ENCODE peak calls at places on chromosomes 6 and 20, in five cellular contexts. One of them, this sample, is unnamed.

GRCh38 chr20:18504479-18505060 is 3.2 kb upstream of the SEC23B start:
- DNase-seq in heart right ventricle: peak; percentile 45
- DNase-seq in stomach: no peak
- DNase-seq in WTC11: peak; percentile 12
- DNase-seq in nephron progenitor cell: no peak
- DNase-seq in this sample: no peak

GRCh38 chr6:26043389-26044139 is 43.7 kb upstream of the HFE start:
- DNase-seq in heart right ventricle: peak; percentile 29
- DNase-seq in stomach: peak; percentile 76
- DNase-seq in WTC11: peak; percentile 36
- DNase-seq in nephron progenitor cell: no peak
- DNase-seq in this sample: no peak

GRCh38 chr6:166969390-166970002 is 13.1 kb upstream of the RNASET2 start:
- DNase-seq in heart right ventricle: no peak
- DNase-seq in stomach: no peak
- DNase-seq in WTC11: no peak
- DNase-seq in nephron progenitor cell: no peak
- DNase-seq in this sample: no peak

GRCh38 chr20:40617594-40617993 is 71.4 kb downstream of the MAFB start:
- DNase-seq in heart right ventricle: no peak
- DNase-seq in stomach: no peak
- DNase-seq in WTC11: no peak
- DNase-seq in nephron progenitor cell: no peak
- DNase-seq in this sample: peak; percentile 30

GRCh38 chr6:151738267-151738666 is 69.2 kb upstream of the ESR1 start:
- DNase-seq in heart right ventricle: no peak
- DNase-seq in stomach: no peak
- DNase-seq in WTC11: no peak
- DNase-seq in nephron progenitor cell: no peak
- DNase-seq in this sample: no peak

GRCh38 chr20:40678286-40678835 is 10.7 kb downstream of the MAFB start:
- DNase-seq in heart right ventricle: no peak
- DNase-seq in stomach: no peak
- DNase-seq in WTC11: no peak
- DNase-seq in nephron progenitor cell: no peak
- DNase-seq in this sample: no peak

GRCh38 chr20:34539756-34540155 is 18.8 kb upstream of the MAP1LC3A start:
- DNase-seq in heart right ventricle: no peak
- DNase-seq in stomach: no peak
- DNase-seq in WTC11: no peak
- DNase-seq in nephron progenitor cell: no peak
- DNase-seq in this sample: no peak

GRCh38 chr6:72418495-72418894 is 203.4 kb upstream of the KCNQ5 start:
- DNase-seq in heart right ventricle: no peak
- DNase-seq in stomach: no peak
- DNase-seq in WTC11: no peak
- DNase-seq in nephron progenitor cell: no peak
- DNase-seq in this sample: no peak

GRCh38 chr6:169530762-169531143 is 171.1 kb downstream of the WDR27 start:
- DNase-seq in heart right ventricle: no peak
- DNase-seq in stomach: no peak
- DNase-seq in WTC11: no peak
- DNase-seq in nephron progenitor cell: no peak
- DNase-seq in this sample: no peak

GRCh38 chr20:63290136-63290676 is 2.8 kb upstream of the COL20A1 start:
- DNase-seq in heart right ventricle: no peak
- DNase-seq in stomach: no peak
- DNase-seq in WTC11: no peak
- DNase-seq in nephron progenitor cell: no peak
- DNase-seq in this sample: no peak
- TF ChIP-seq CTCF in heart right ventricle: no peak
- TF ChIP-seq CTCF in stomach: no peak
- TF ChIP-seq CTCF in WTC11: no peak
- TF ChIP-seq CTCF in nephron progenitor cell: no peak
- TF ChIP-seq CTCF in this sample: no peak

GRCh38 chr20:31934968-31935764 is 16.7 kb downstream of the PDRG1 start:
- DNase-seq in heart right ventricle: no peak
- DNase-seq in stomach: no peak
- DNase-seq in WTC11: peak; percentile 49
- DNase-seq in nephron progenitor cell: no peak
- DNase-seq in this sample: no peak
- TF ChIP-seq CTCF in heart right ventricle: no peak
- TF ChIP-seq CTCF in stomach: no peak
- TF ChIP-seq CTCF in WTC11: no peak
- TF ChIP-seq CTCF in nephron progenitor cell: peak; percentile 26
- TF ChIP-seq CTCF in this sample: no peak

GRCh38 chr20:54199721-54200176 is 8.1 kb upstream of the PFDN4 start:
- DNase-seq in heart right ventricle: peak; percentile 70
- DNase-seq in stomach: peak; percentile 81
- DNase-seq in WTC11: peak; percentile 83
- DNase-seq in nephron progenitor cell: peak; percentile 82
- DNase-seq in this sample: no peak

GRCh38 chr20:54200487-54201267 is 7.2 kb upstream of the PFDN4 start:
- DNase-seq in heart right ventricle: no peak
- DNase-seq in stomach: no peak
- DNase-seq in WTC11: no peak
- DNase-seq in nephron progenitor cell: no peak
- DNase-seq in this sample: no peak

GRCh38 chr20:54199283-54199682 is 8.6 kb upstream of the PFDN4 start:
- DNase-seq in heart right ventricle: no peak
- DNase-seq in stomach: no peak
- DNase-seq in WTC11: no peak
- DNase-seq in nephron progenitor cell: no peak
- DNase-seq in this sample: no peak

GRCh38 chr20:54195483-54196472 is 12.1 kb upstream of the PFDN4 start:
- DNase-seq in heart right ventricle: no peak
- DNase-seq in stomach: no peak
- DNase-seq in WTC11: no peak
- DNase-seq in nephron progenitor cell: no peak
- DNase-seq in this sample: no peak

GRCh38 chr20:54197621-54198604 is 10.0 kb upstream of the PFDN4 start:
- DNase-seq in heart right ventricle: no peak
- DNase-seq in stomach: no peak
- DNase-seq in WTC11: no peak
- DNase-seq in nephron progenitor cell: no peak
- DNase-seq in this sample: no peak
- TF ChIP-seq CTCF in heart right ventricle: peak; percentile 13
- TF ChIP-seq CTCF in stomach: no peak
- TF ChIP-seq CTCF in WTC11: no peak
- TF ChIP-seq CTCF in nephron progenitor cell: no peak
- TF ChIP-seq CTCF in this sample: no peak

GRCh38 chr6:23446394-23447001 is 679.5 kb upstream of the NRSN1 start:
- DNase-seq in heart right ventricle: no peak
- DNase-seq in stomach: no peak
- DNase-seq in WTC11: no peak
- DNase-seq in nephron progenitor cell: peak; percentile 3
- DNase-seq in this sample: no peak
- TF ChIP-seq CTCF in heart right ventricle: peak; percentile 50
- TF ChIP-seq CTCF in stomach: no peak
- TF ChIP-seq CTCF in WTC11: no peak
- TF ChIP-seq CTCF in nephron progenitor cell: peak; percentile 49
- TF ChIP-seq CTCF in this sample: peak; percentile 79

GRCh38 chr6:13873288-13874190 is 51.2 kb upstream of the RNF182 start:
- DNase-seq in heart right ventricle: peak; percentile 64
- DNase-seq in stomach: peak; percentile 70
- DNase-seq in WTC11: peak; percentile 93
- DNase-seq in nephron progenitor cell: peak; percentile 85
- DNase-seq in this sample: peak; percentile 85
- TF ChIP-seq CTCF in heart right ventricle: peak; percentile 75
- TF ChIP-seq CTCF in stomach: peak; percentile 44
- TF ChIP-seq CTCF in WTC11: peak; percentile 38
- TF ChIP-seq CTCF in nephron progenitor cell: peak; percentile 64
- TF ChIP-seq CTCF in this sample: peak; percentile 74

DNA sequence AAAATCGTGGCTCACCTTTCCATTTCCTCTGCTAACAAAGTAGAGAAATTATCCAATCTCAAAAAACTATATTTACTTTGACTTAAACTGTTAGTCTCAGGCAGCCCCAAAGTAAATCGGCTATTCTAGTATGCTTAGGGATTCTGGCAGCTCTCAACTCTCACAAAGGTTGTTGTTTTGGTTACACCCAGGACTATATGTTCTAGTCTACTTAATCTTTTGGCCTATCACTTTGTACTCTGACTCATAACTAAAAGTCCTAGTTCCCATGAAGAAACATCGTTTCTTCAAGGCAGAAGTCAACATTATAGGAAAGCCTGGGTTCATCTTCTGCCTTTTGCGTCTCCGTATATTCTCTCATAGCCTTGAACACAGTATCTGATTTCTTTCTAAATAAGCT is 42.3 kb downstream of the MYLK4 start:
- DNase-seq in heart right ventricle: no peak
- DNase-seq in stomach: no peak
- DNase-seq in WTC11: no peak
- DNase-seq in nephron progenitor cell: no peak
- DNase-seq in this sample: no peak
- TF ChIP-seq CTCF in heart right ventricle: no peak
- TF ChIP-seq CTCF in stomach: no peak
- TF ChIP-seq CTCF in WTC11: no peak
- TF ChIP-seq CTCF in nephron progenitor cell: no peak
- TF ChIP-seq CTCF in this sample: no peak

GRCh38 chr6:89242574-89243330 is 25.6 kb upstream of the GABRR1 start:
- DNase-seq in heart right ventricle: no peak
- DNase-seq in stomach: no peak
- DNase-seq in WTC11: no peak
- DNase-seq in nephron progenitor cell: no peak
- DNase-seq in this sample: no peak

GRCh38 chr6:89243331-89243629 is 26.1 kb upstream of the GABRR1 start:
- DNase-seq in heart right ventricle: no peak
- DNase-seq in stomach: no peak
- DNase-seq in WTC11: no peak
- DNase-seq in nephron progenitor cell: no peak
- DNase-seq in this sample: no peak

GRCh38 chr6:89237158-89237557 is 20.0 kb upstream of the GABRR1 start:
- DNase-seq in heart right ventricle: no peak
- DNase-seq in stomach: no peak
- DNase-seq in WTC11: no peak
- DNase-seq in nephron progenitor cell: no peak
- DNase-seq in this sample: no peak

GRCh38 chr6:89244237-89244985 is 27.3 kb upstream of the GABRR1 start:
- DNase-seq in heart right ventricle: no peak
- DNase-seq in stomach: no peak
- DNase-seq in WTC11: no peak
- DNase-seq in nephron progenitor cell: no peak
- DNase-seq in this sample: no peak

DNA sequence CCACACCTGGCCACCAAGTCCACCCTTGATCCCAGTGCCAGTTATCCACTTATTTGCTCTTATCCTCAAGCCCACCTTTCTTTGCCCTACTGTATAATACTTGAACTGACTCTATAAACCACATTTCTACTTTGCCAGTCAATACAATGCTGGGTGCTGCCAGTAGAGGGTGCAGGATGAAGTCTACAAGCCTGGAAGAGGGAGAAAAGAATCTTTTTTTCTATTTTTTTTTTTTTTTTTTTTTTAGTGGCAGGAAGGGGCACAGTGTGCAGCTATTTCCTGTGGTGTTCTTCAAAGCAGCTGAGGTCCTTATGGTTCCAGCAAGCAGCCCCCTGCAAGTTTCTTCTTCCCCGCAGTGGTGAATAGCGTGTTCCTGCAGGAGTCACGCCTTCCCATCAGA is 22.2 kb upstream of the GABRR1 start:
- DNase-seq in heart right ventricle: no peak
- DNase-seq in stomach: no peak
- DNase-seq in WTC11: peak; percentile 32
- DNase-seq in nephron progenitor cell: no peak
- DNase-seq in this sample: no peak
- TF ChIP-seq CTCF in heart right ventricle: peak; percentile 43
- TF ChIP-seq CTCF in stomach: no peak
- TF ChIP-seq CTCF in WTC11: peak; percentile 13
- TF ChIP-seq CTCF in nephron progenitor cell: peak; percentile 9
- TF ChIP-seq CTCF in this sample: peak; percentile 36

GRCh38 chr20:43514062-43514971 is 6.8 kb downstream of the L3MBTL1 start:
- DNase-seq in heart right ventricle: peak; percentile 93
- DNase-seq in stomach: peak; percentile 98
- DNase-seq in WTC11: peak; percentile 97
- DNase-seq in nephron progenitor cell: peak; percentile 97
- DNase-seq in this sample: peak; percentile 99
- TF ChIP-seq CTCF in heart right ventricle: peak; percentile 8
- TF ChIP-seq CTCF in stomach: no peak
- TF ChIP-seq CTCF in WTC11: no peak
- TF ChIP-seq CTCF in nephron progenitor cell: no peak
- TF ChIP-seq CTCF in this sample: peak; percentile 37

DNA sequence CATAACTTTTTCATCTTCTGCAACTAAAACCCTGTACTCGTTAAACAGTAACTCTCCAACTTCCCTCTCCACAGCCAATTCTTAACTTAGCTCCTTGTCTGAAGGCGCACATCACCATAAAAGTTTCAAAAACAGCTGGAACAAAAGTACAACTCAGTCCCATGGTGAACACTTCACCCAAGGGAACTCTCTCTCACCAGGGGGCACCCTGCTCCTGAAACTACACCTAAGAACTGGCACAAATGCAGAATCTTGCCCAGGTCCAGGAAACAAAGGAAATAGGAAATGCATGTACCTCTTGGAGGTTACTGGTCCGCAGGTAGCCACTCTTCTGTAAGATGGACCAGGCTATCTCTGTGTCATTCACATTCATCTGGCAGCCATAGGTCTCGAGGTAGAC is 6.6 kb downstream of the CDK5RAP1 start:
- DNase-seq in heart right ventricle: no peak
- DNase-seq in stomach: no peak
- DNase-seq in WTC11: no peak
- DNase-seq in nephron progenitor cell: no peak
- DNase-seq in this sample: no peak
- TF ChIP-seq CTCF in heart right ventricle: no peak
- TF ChIP-seq CTCF in stomach: no peak
- TF ChIP-seq CTCF in WTC11: no peak
- TF ChIP-seq CTCF in nephron progenitor cell: no peak
- TF ChIP-seq CTCF in this sample: no peak